ENCODE peak calls at places on chromosomes 4 and X, in six cellular contexts. W, F, D, I, Q and N are unnamed samples.

GRCh38 chr4:149031399-149031798 is 589.2 kb upstream of the NR3C2 start:
- DNase-seq in F (no peak), W (no peak), I (no peak), D (peak), Q (peak), N (no peak)

GRCh38 chr4:4411906-4412305 is 25.0 kb downstream of the NSG1 start:
- DNase-seq in D (no peak), I (peak), W (no peak), Q (no peak), F (no peak), N (no peak)

GRCh38 chr4:2799971-2800690 is 7.2 kb downstream of the SH3BP2 start:
- DNase-seq in I (peak), F (no peak), D (peak), Q (no peak), W (no peak), N (no peak)

GRCh38 chr4:39697740-39698423 is at the start of gene UBE2K:
- DNase-seq in F (peak), I (peak), Q (peak), W (no peak), D (peak), N (peak)

GRCh38 chr4:154779362-154779947 is 1.6 kb upstream of the RBM46 start:
- DNase-seq in D (peak), F (no peak), Q (peak), I (no peak), W (no peak), N (peak)

GRCh38 chr4:110610940-110611785 is 11.7 kb downstream of the PITX2 start:
- DNase-seq in W (no peak), I (no peak), F (no peak), Q (no peak), D (no peak), N (no peak)

GRCh38 chrX:14529288-14529989 is at the start of gene GLRA2:
- DNase-seq in W (no peak), Q (peak), F (no peak), I (no peak), D (peak), N (no peak)

GRCh38 chr4:84126061-84126787 is 372.9 kb downstream of the NKX6-1 start:
- DNase-seq in D (no peak), Q (no peak), I (no peak), W (no peak), F (no peak), N (no peak)

GRCh38 chr4:71026086-71026485 is 32.6 kb downstream of the DCK start:
- DNase-seq in Q (peak), F (peak), W (no peak), I (no peak), D (no peak), N (peak)

GRCh38 chr4:173246719-173247118 is 78.1 kb downstream of the GALNT7 start:
- DNase-seq in Q (no peak), D (peak), W (no peak), F (no peak), I (no peak), N (no peak)

GRCh38 chrX:30888526-30889146 is 418 bp downstream of the TAB3 start:
- DNase-seq in F (no peak), W (no peak), I (no peak), D (no peak), Q (no peak), N (no peak)

GRCh38 chrX:103585421-103586313 is at the start of gene TCEAL4:
- DNase-seq in D (peak), W (no peak), F (no peak), I (peak), Q (peak), N (no peak)

GRCh38 chrX:13197961-13198761 is 121.7 kb downstream of the ATXN3L start:
- DNase-seq in Q (no peak), F (no peak), D (no peak), I (no peak), W (no peak), N (no peak)

GRCh38 chr4:6933691-6934430 is 24.2 kb downstream of the TBC1D14 start:
- DNase-seq in I (no peak), F (no peak), W (no peak), D (no peak), Q (no peak), N (no peak)

GRCh38 chr4:105210901-105211300 is 64.2 kb downstream of the TET2 start:
- DNase-seq in I (no peak), F (no peak), D (no peak), W (no peak), Q (no peak), N (no peak)

GRCh38 chrX:54447461-54447860 is 7.3 kb downstream of the TSR2 start:
- DNase-seq in F (no peak), I (no peak), W (no peak), Q (peak), D (no peak), N (no peak)

GRCh38 chr4:9592010-9592409 is 147.8 kb downstream of the DEFB131A start:
- DNase-seq in Q (no peak), D (no peak), F (no peak), I (no peak), W (no peak), N (no peak)

GRCh38 chr4:46818604-46819003 is 90.4 kb downstream of the COX7B2 start:
- DNase-seq in W (no peak), F (no peak), D (no peak), I (no peak), Q (no peak), N (no peak)

GRCh38 chr4:185387957-185388356 is 7.8 kb downstream of the LRP2BP start:
- DNase-seq in W (no peak), D (no peak), Q (no peak), I (no peak), F (no peak), N (no peak)

GRCh38 chr4:155960522-155960921 is 6.9 kb upstream of the CTSO start:
- DNase-seq in D (no peak), F (no peak), Q (peak), W (no peak), I (no peak), N (no peak)

GRCh38 chr4:51895816-51896408 is 53.0 kb downstream of the DCUN1D4 start:
- DNase-seq in W (peak), D (peak), Q (peak), I (no peak), F (peak), N (peak)

GRCh38 chr4:179112441-179113170 is 1670.4 kb upstream of the AGA start:
- DNase-seq in D (no peak), W (no peak), F (no peak), Q (no peak), I (no peak), N (no peak)

GRCh38 chr4:5460106-5460801 is 248.1 kb downstream of the EVC2 start:
- DNase-seq in W (no peak), I (no peak), D (peak), Q (peak), F (no peak), N (no peak)

GRCh38 chr4:39118034-39118658 is 56.1 kb downstream of the KLHL5 start:
- DNase-seq in Q (no peak), W (no peak), D (no peak), F (no peak), I (no peak), N (no peak)

GRCh38 chr4:107863416-107863815 is 38.7 kb downstream of the SGMS2 start:
- DNase-seq in D (no peak), Q (no peak), W (no peak), I (no peak), F (no peak), N (no peak)

GRCh38 chr4:182258441-182259031 is 15.3 kb downstream of the TENM3 start:
- DNase-seq in I (no peak), F (no peak), D (no peak), W (no peak), Q (no peak), N (no peak)

DNA sequence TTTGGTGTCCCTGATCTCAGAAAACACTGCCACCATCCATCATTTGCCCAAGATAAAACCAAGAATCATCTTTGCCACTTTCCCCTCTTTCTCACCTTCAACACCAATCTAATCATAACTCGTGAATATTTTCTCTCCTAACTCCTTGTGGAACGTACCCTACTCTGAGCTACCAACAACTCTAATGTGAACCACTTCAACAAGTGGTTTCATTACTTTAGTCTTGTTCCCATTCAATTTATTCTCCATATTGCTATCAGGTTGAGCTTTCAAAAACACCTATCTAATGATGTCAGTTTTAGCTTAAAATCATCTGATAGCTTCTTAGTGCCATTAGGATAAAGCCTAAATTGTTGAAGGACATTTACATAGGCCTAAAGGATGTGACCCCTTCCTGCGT is 39.8 kb upstream of the CXorf38 start:
- DNase-seq in F (no peak), I (no peak), Q (no peak), D (no peak), W (no peak), N (no peak)
- TF ChIP-seq CTCF in F (no peak), I (no peak), Q (no peak), D (no peak), W (no peak), N (no peak)

DNA sequence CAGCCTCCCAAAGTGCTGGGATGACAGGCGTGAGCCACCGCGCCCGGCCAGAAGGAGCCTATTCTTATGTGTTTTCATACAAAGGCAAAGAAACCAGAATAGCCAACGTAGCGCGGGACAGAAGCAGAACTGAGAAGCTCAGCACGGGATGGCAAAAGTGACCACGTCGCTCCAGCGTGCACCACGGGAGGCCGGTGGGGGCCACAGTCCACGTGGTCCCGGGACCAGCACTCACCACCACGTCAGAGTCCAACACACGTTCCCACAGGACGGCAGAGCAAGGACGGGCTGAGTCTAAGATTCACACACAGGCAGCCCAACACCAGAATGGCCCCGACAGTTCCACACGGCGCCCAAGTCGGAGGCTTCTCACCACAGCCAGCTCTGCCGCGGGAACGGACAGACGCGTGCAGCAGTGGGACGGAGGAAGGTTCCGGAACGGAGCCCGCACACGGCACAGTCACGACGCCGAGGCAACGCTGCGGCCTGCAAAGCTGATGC is 18.8 kb upstream of the GTPBP6 start:
- DNase-seq in Q (no peak), I (peak), W (no peak), F (no peak), D (no peak), N (no peak)
- H3K4me3 ChIP-seq in Q (no peak), I (no peak), W (no peak), F (no peak), D (no peak), N (no peak)

GRCh38 chr4:120920666-120921065 is 1.9 kb downstream of the PRDM5 start:
- DNase-seq in Q (no peak), W (no peak), D (no peak), I (no peak), F (no peak), N (no peak)

GRCh38 chr4:120918092-120918491 is 4.4 kb downstream of the PRDM5 start:
- DNase-seq in Q (no peak), I (no peak), W (no peak), F (no peak), D (no peak), N (no peak)

GRCh38 chr4:120921456-120922389 is 803 bp downstream of the PRDM5 start:
- DNase-seq in W (no peak), D (no peak), F (no peak), I (peak), Q (peak), N (no peak)

GRCh38 chr4:120918788-120919187 is 3.7 kb downstream of the PRDM5 start:
- DNase-seq in W (no peak), I (no peak), Q (peak), F (no peak), D (no peak), N (no peak)

GRCh38 chr4:120919358-120919757 is 3.2 kb downstream of the PRDM5 start:
- DNase-seq in D (no peak), W (no peak), Q (no peak), F (no peak), I (no peak), N (no peak)
- TF ChIP-seq CTCF in D (no peak), W (no peak), Q (no peak), F (peak), I (no peak), N (no peak)

DNA sequence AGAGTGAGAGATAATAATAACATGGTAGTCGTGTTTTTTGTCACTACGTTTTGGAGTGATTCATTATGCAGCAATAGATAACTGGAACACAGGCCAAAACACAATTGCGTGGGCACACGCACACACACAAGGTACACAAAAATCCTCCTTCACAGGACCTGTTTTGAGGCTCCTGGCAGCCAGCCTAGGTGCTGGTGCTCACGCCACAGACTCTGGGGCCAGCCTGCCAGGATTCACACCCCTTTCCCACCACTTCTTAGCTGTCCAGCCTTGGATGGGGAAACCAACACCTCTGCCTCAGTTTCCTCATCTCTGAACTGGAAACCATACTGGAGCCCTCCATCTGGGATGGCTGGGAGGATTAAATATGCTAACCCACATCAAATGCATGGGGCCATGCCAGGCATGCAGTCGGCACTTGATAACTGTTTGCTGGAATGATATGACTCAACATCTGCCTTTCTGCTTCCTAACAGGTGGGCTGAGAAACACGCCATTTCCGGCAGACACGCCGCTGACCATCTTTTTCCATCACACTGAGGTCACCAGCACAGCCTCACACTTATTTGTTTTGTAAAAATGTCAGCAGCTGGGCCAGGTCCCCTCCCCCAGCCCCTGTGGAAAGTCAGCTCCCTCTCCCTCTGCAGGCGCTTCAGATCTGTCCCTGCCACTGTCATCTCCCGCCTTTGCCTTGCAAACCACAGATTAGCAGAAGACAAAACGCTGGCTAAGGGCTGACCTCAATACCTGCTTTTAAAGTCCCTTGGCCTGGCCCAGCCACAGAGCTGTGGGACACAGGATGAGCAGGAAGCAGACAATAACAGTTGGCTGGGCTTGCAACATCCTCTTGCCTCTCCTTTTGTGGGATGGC is 237.5 kb downstream of the BCOR start:
- DNase-seq in W (no peak), I (no peak), F (no peak), Q (peak), D (peak), N (no peak)
- H3K4me3 ChIP-seq in W (no peak), I (no peak), F (no peak), Q (no peak), D (no peak), N (no peak)

GRCh38 chr4:111849726-111850284 is 295.4 kb upstream of the FAM241A start:
- DNase-seq in Q (peak), W (no peak), I (no peak), F (peak), D (no peak), N (no peak)

GRCh38 chr4:111842336-111842735 is 302.9 kb upstream of the FAM241A start:
- DNase-seq in W (no peak), Q (peak), D (no peak), I (no peak), F (no peak), N (no peak)

GRCh38 chr4:111847256-111848108 is 297.8 kb upstream of the FAM241A start:
- DNase-seq in Q (peak), I (no peak), W (no peak), F (no peak), D (no peak), N (no peak)
- TF ChIP-seq CTCF in Q (peak), I (no peak), W (peak), F (peak), D (peak), N (peak)